ENCODE peak calls at places on chromosomes 4 and X, in six cellular contexts. E is activated gamma-delta T cell treated with Interleukin-2 at 50 U/mL for 16 hours, U is bronchial epithelial cell, S is kidney, Z is chondrocyte, C is GM13976. L is an unnamed sample.
A peak's percentile ranks its signal among the peaks of the same experiment; 100 is the strongest.

GRCh38 chr4:48044298-48044697 is 27.7 kb downstream of the NIPAL1 start:
- DNase-seq in S (no peak), Z (no peak), E (no peak), U (no peak), C (no peak), L (no peak)

GRCh38 chr4:142005519-142005918 is 369.1 kb downstream of the IL15 start:
- DNase-seq in S (no peak), U (no peak), Z (no peak), E (no peak), C (no peak), L (no peak)

GRCh38 chrX:150907474-150907873 is 9.0 kb upstream of the CD99L2 start:
- DNase-seq in Z (no peak), S (no peak), E (no peak), U (no peak), C (no peak), L (no peak)

GRCh38 chr4:37908488-37909343 is 17.8 kb downstream of the TBC1D1 start:
- DNase-seq in E (no peak), U (peak; percentile 4), S (no peak), Z (no peak), C (no peak), L (no peak)

GRCh38 chr4:41234424-41234823 is 20.1 kb upstream of the APBB2 start:
- DNase-seq in C (no peak), U (no peak), E (no peak), S (no peak), Z (no peak), L (no peak)

GRCh38 chr4:156475322-156475721 is 496.3 kb downstream of the PDGFC start:
- DNase-seq in U (peak; percentile 75), C (no peak), S (no peak), E (no peak), Z (no peak), L (no peak)

GRCh38 chrX:149950681-149951080 is 12.4 kb upstream of the EOLA2 start:
- DNase-seq in U (peak; percentile 46), Z (no peak), E (no peak), C (peak; percentile 18), S (no peak), L (no peak)

GRCh38 chrX:87571965-87572364 is 54.4 kb downstream of the KLHL4 start:
- DNase-seq in C (no peak), S (no peak), Z (no peak), U (no peak), E (no peak), L (no peak)

GRCh38 chr4:184090571-184090970 is 127.1 kb downstream of the ENPP6 start:
- DNase-seq in E (no peak), U (no peak), Z (no peak), C (no peak), S (no peak), L (no peak)

GRCh38 chr4:119626943-119627266 is 1.7 kb downstream of the PDE5A start:
- DNase-seq in Z (no peak), E (no peak), C (no peak), S (no peak), U (peak; percentile 5), L (no peak)

GRCh38 chr4:32147446-32148064 is 1427.4 kb downstream of the PCDH7 start:
- DNase-seq in Z (no peak), U (no peak), S (no peak), C (no peak), E (no peak), L (no peak)

GRCh38 chr4:40576651-40577480 is 52.8 kb downstream of the RBM47 start:
- DNase-seq in S (peak; percentile 93), C (peak; percentile 61), U (peak; percentile 99), Z (no peak), E (no peak), L (peak; percentile 86)

GRCh38 chrX:154051210-154051810 is 31.6 kb upstream of the IRAK1 start:
- DNase-seq in U (peak; percentile 39), Z (no peak), C (peak; percentile 73), S (no peak), E (peak; percentile 72), L (no peak)

GRCh38 chrX:69562904-69563568 is 52.9 kb upstream of the EDA start:
- DNase-seq in C (no peak), U (no peak), E (no peak), Z (no peak), S (no peak), L (no peak)

GRCh38 chr4:41795796-41796195 is 47.3 kb upstream of the PHOX2B start:
- DNase-seq in E (no peak), Z (no peak), C (no peak), U (no peak), S (no peak), L (no peak)

GRCh38 chrX:31420711-31421151 is 348.9 kb upstream of the FTHL17 start:
- DNase-seq in U (peak; percentile 23), Z (no peak), E (no peak), C (no peak), S (no peak), L (no peak)

GRCh38 chrX:11619426-11619825 is 46.3 kb downstream of the ARHGAP6 start:
- DNase-seq in S (no peak), Z (no peak), U (peak; percentile 58), C (no peak), E (no peak), L (no peak)

GRCh38 chrX:133440081-133440796 is 24.9 kb upstream of the GPC4 start:
- DNase-seq in S (no peak), Z (no peak), E (no peak), C (no peak), U (no peak), L (no peak)

GRCh38 chr4:114780205-114780604 is 181.6 kb downstream of the UGT8 start:
- DNase-seq in Z (no peak), S (no peak), C (no peak), E (no peak), U (peak; percentile 8), L (no peak)

GRCh38 chr4:46999584-46999983 is 6.2 kb upstream of the GABRA4 start:
- DNase-seq in S (no peak), E (no peak), C (no peak), Z (no peak), U (peak; percentile 6), L (no peak)

GRCh38 chrX:153869473-153870287 is 16.3 kb downstream of the L1CAM start:
- DNase-seq in C (no peak), Z (peak; percentile 89), S (peak; percentile 66), U (no peak), E (no peak), L (peak; percentile 69)

GRCh38 chr4:48296330-48296729 is 26.7 kb upstream of the TEC start:
- DNase-seq in C (no peak), E (no peak), U (no peak), S (no peak), Z (no peak), L (peak; percentile 37)

GRCh38 chrX:31058284-31058683 is 13.6 kb downstream of the FTHL17 start:
- DNase-seq in E (no peak), S (no peak), Z (no peak), U (no peak), C (no peak), L (no peak)